ENCODE peak calls at places on chromosome 11, in four cellular contexts. J, X, R and E are unnamed samples.

GRCh38 chr11:113935858-113936257 is 31.3 kb downstream of the HTR3B start:
- DNase-seq in R (no peak), X (no peak), J (no peak), E (no peak)

GRCh38 chr11:3014314-3014938 is 22.3 kb upstream of the NAP1L4 start:
- DNase-seq in X (no peak), J (peak; percentile 53), R (no peak), E (no peak)

GRCh38 chr11:48055292-48056132 is 75.2 kb downstream of the PTPRJ start:
- DNase-seq in R (no peak), J (peak; percentile 16), X (no peak), E (no peak)

GRCh38 chr11:117910941-117911630 is 18.1 kb downstream of the TMPRSS13 start:
- DNase-seq in R (no peak), J (no peak), X (no peak), E (no peak)

GRCh38 chr11:61627831-61628753 is 47.2 kb upstream of the SYT7 start:
- DNase-seq in J (no peak), R (peak; percentile 48), X (peak; percentile 75), E (no peak)

GRCh38 chr11:128669491-128669890 is 24.4 kb upstream of the FLI1 start:
- DNase-seq in R (no peak), J (no peak), X (no peak), E (no peak)

GRCh38 chr11:88604255-88604654 is 266.7 kb upstream of the CTSC start:
- DNase-seq in X (no peak), R (no peak), J (no peak), E (no peak)

GRCh38 chr11:74822187-74822586 is 73.5 kb downstream of the RNF169 start:
- DNase-seq in J (no peak), R (no peak), X (no peak), E (no peak)

GRCh38 chr11:78583889-78584288 is 9.2 kb upstream of the NARS2 start:
- DNase-seq in X (no peak), J (no peak), R (no peak), E (no peak)

GRCh38 chr11:121595717-121596156 is 143.0 kb upstream of the SORL1-AS1 start:
- DNase-seq in R (peak; percentile 41), X (peak; percentile 25), J (no peak), E (no peak)

GRCh38 chr11:34407121-34407813 is 31.5 kb upstream of the CAT start:
- DNase-seq in X (no peak), J (no peak), R (peak; percentile 68), E (no peak)

GRCh38 chr11:65260756-65261590 is 789 bp upstream of the POLA2 start:
- DNase-seq in R (no peak), X (no peak), J (no peak), E (no peak)

GRCh38 chr11:1196516-1197391 is 26.1 kb upstream of the MUC5B start:
- DNase-seq in R (no peak), J (no peak), X (no peak), E (no peak)

GRCh38 chr11:129814244-129814992 is 1.2 kb upstream of the TMEM45B start:
- DNase-seq in J (peak; percentile 11), X (no peak), R (no peak), E (no peak)

GRCh38 chr11:110431212-110432073 is 1.7 kb downstream of the FDX1 start:
- DNase-seq in R (no peak), X (no peak), J (no peak), E (no peak)

GRCh38 chr11:1005913-1006312 is 30.6 kb downstream of the MUC6 start:
- DNase-seq in X (peak; percentile 62), R (no peak), J (no peak), E (no peak)

GRCh38 chr11:99739464-99740089 is 718.8 kb downstream of the CNTN5 start:
- DNase-seq in X (no peak), J (no peak), R (no peak), E (no peak)

GRCh38 chr11:69230856-69231425 is 63.0 kb upstream of the MYEOV start:
- DNase-seq in R (no peak), X (no peak), J (no peak), E (no peak)

GRCh38 chr11:61152816-61153592 is 8.2 kb downstream of the VPS37C start:
- DNase-seq in R (no peak), J (no peak), X (no peak), E (no peak)

GRCh38 chr11:62505112-62505783 is 41.4 kb downstream of the AHNAK start:
- DNase-seq in J (no peak), R (peak; percentile 28), X (peak; percentile 46), E (no peak)

GRCh38 chr11:62402226-62402625 is 16.6 kb upstream of the SCGB1A1 start:
- DNase-seq in X (peak; percentile 79), J (peak; percentile 12), R (no peak), E (no peak)

GRCh38 chr11:86955111-86955673 is at the start of gene FZD4:
- DNase-seq in X (peak; percentile 95), R (peak; percentile 79), J (peak; percentile 13), E (no peak)

GRCh38 chr11:122746050-122746478 is 90.5 kb downstream of the UBASH3B start:
- DNase-seq in X (no peak), J (peak; percentile 15), R (no peak), E (peak; percentile 85)

GRCh38 chr11:120129570-120129969 is 8.3 kb downstream of the TRIM29 start:
- DNase-seq in J (no peak), R (no peak), X (peak; percentile 15), E (no peak)

GRCh38 chr11:22802861-22803260 is 26.7 kb downstream of the SVIP start:
- DNase-seq in X (no peak), R (no peak), J (no peak), E (no peak)

GRCh38 chr11:62477927-62478326 is 59.1 kb downstream of the SCGB1A1 start:
- DNase-seq in R (no peak), J (no peak), X (no peak), E (no peak)

GRCh38 chr11:108938604-108939003 is 273.7 kb downstream of the DDX10 start:
- DNase-seq in J (no peak), R (no peak), X (no peak), E (no peak)

GRCh38 chr11:65903068-65903481 is 2.9 kb upstream of the FOSL1 start:
- DNase-seq in J (no peak), X (no peak), R (no peak), E (no peak)

GRCh38 chr11:13269775-13270174 is 7.8 kb upstream of the BMAL1 start:
- DNase-seq in J (no peak), X (no peak), R (no peak), E (no peak)

GRCh38 chr11:536841-537621 is at the start of gene LRRC56:
- DNase-seq in J (peak; percentile 90), R (peak; percentile 74), X (peak; percentile 74), E (peak; percentile 82)

GRCh38 chr11:71428861-71429435 is 19.2 kb downstream of the DHCR7 start:
- DNase-seq in J (no peak), R (peak; percentile 42), X (peak; percentile 48), E (no peak)

GRCh38 chr11:44698228-44698923 is 28.4 kb upstream of the TSPAN18 start:
- DNase-seq in J (no peak), R (no peak), X (no peak), E (no peak)

GRCh38 chr11:131253142-131253884 is 117.1 kb upstream of the NTM start:
- DNase-seq in X (no peak), R (no peak), J (no peak), E (no peak)

GRCh38 chr11:103978588-103979580 is 57.6 kb upstream of the DDI1 start:
- DNase-seq in R (no peak), X (no peak), J (no peak), E (no peak)

GRCh38 chr11:59776210-59777066 is 21.3 kb downstream of the STX3 start:
- DNase-seq in J (no peak), X (no peak), R (no peak), E (no peak)

GRCh38 chr11:38411149-38411548 is 1813.1 kb upstream of the RAG2 start:
- DNase-seq in R (no peak), J (no peak), X (no peak), E (no peak)

DNA sequence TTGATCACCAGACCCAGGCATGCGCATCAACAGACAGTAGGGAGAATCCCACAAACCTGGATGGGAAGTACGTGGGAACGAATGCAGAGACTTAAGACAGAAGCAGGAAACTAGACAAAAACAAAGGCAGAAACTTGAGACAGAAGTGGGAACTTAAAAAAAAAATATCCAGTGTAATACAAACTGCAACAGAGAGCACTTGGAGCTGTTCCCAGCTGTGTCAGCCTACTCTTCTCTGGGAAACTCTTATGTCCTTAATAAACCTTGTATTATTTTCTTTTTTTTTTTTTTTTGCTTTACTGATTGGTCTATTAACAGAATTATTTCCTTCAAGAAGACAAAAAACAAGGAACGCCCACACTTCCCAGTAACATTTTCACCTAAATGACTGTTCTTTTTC is 1818.1 kb upstream of the RAG2 start:
- DNase-seq in J (no peak), X (no peak), R (no peak), E (no peak)
- H3K4me3 ChIP-seq in J (no peak overlapping the region), X (no peak overlapping the region), R (no peak overlapping the region), E (no peak overlapping the region)

DNA sequence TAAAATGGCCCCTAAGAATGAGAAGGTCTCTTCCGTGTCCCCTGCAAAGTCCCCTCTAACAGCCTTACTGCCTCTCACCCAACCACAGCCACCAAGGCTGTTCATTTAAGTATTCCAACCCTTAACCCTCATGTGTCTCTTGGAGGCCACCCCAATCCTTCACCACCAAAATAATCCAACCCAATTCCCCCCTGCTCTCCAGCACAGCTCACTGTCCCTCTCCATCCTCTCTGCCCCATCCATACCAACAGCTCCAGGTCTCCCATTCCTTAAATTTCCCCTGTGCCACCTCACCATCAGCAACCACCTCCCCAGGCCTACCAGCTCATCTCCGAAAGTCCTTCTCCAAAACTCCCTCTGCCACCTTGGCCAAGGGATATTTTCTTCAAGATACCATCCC is 1.4 kb downstream of the FAM168A start:
- DNase-seq in R (no peak), J (no peak), X (no peak), E (no peak)
- H3K4me3 ChIP-seq in R (no peak overlapping the region), J (peak overlapping the region; percentile 93), X (peak overlapping the region; percentile 83), E (peak overlapping the region; percentile 81)

DNA sequence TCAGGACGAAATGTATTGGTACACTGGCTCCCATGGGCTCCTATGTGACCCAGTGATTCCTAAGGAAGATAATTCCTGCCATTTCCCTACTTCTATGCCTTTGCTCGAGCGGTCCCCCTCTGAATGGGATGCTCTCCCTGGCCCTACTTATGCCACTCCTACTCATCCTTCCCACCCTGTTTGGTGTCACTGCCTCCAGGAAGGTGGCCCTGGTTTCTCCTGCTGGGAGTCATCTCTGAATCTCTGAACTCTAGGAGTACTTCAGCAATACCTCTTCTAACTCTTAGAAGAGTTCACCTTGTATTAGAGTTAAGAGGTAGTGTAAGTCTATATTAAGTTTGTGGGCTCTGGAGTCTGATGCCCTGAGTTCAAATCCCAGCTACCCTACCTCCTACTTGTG is 35.5 kb upstream of the LRRC55 start:
- DNase-seq in X (no peak), R (no peak), J (no peak), E (no peak)
- H3K4me3 ChIP-seq in X (no peak overlapping the region), R (no peak overlapping the region), J (no peak overlapping the region), E (no peak overlapping the region)

GRCh38 chr11:7021318-7021717 is 1.0 kb downstream of the NLRP14 start:
- DNase-seq in R (no peak), J (no peak), X (no peak), E (no peak)
- H3K4me3 ChIP-seq in R (no peak overlapping the region), J (no peak overlapping the region), X (no peak overlapping the region), E (no peak overlapping the region)

GRCh38 chr11:10579700-10580099 is 11.2 kb upstream of the LYVE1 start:
- DNase-seq in J (no peak), R (no peak), X (no peak), E (no peak)

GRCh38 chr11:10581481-10582019 is 13.1 kb upstream of the LYVE1 start:
- DNase-seq in R (peak; percentile 58), X (peak; percentile 67), J (no peak), E (no peak)

GRCh38 chr11:10587995-10588394 is 19.5 kb upstream of the LYVE1 start:
- DNase-seq in X (no peak), R (no peak), J (no peak), E (no peak)

GRCh38 chr11:10580625-10581024 is 12.2 kb upstream of the LYVE1 start:
- DNase-seq in R (no peak), J (no peak), X (no peak), E (no peak)

GRCh38 chr11:10584071-10584501 is 15.6 kb upstream of the LYVE1 start:
- DNase-seq in X (no peak), J (no peak), R (no peak), E (no peak)
- H3K4me3 ChIP-seq in X (no peak overlapping the region), J (no peak overlapping the region), R (no peak overlapping the region), E (no peak overlapping the region)